ENCODE peak calls at places on chromosomes 2 and 18, in eight cellular contexts. O, N, D, Z, G, W, H and F are unnamed samples.
A peak's percentile ranks its signal among the peaks of the same experiment; 100 is the strongest.

GRCh38 chr18:29361843-29362242 is 1184.9 kb upstream of the CDH2 start:
- DNase-seq in W (no peak), O (no peak), H (no peak), G (no peak), D (no peak), N (peak; percentile 3), Z (no peak), F (peak; percentile 71)

GRCh38 chr18:77113361-77114069 is 19.1 kb downstream of the MBP start:
- DNase-seq in D (no peak), H (no peak), W (no peak), N (no peak), Z (peak; percentile 43), G (no peak), O (no peak), F (no peak)

GRCh38 chr18:75240433-75240832 is 29.8 kb downstream of the TSHZ1 start:
- DNase-seq in H (no peak), Z (no peak), N (no peak), D (no peak), G (no peak), O (no peak), W (no peak), F (no peak)

GRCh38 chr2:180516204-180516603 is 464.2 kb upstream of the UBE2E3 start:
- DNase-seq in O (no peak), N (no peak), Z (no peak), D (no peak), W (no peak), G (no peak), H (no peak), F (no peak)

GRCh38 chr2:168118733-168119518 is 128.5 kb downstream of the STK39 start:
- DNase-seq in H (no peak), N (peak; percentile 77), O (peak; percentile 85), G (peak; percentile 21), W (no peak), D (no peak), Z (no peak), F (no peak)

GRCh38 chr2:186339716-186340115 is 146.3 kb upstream of the ZC3H15 start:
- DNase-seq in D (no peak), Z (no peak), N (no peak), W (no peak), O (no peak), H (no peak), G (no peak), F (no peak)

GRCh38 chr2:55869637-55870325 is 53.8 kb downstream of the EFEMP1 start:
- DNase-seq in O (no peak), D (no peak), N (no peak), H (no peak), W (no peak), G (no peak), Z (no peak), F (no peak)

GRCh38 chr2:173571021-173571821 is 216.5 kb downstream of the CDCA7 start:
- DNase-seq in G (peak; percentile 24), Z (no peak), O (peak; percentile 77), N (peak; percentile 50), W (peak; percentile 17), D (no peak), H (no peak), F (no peak)

GRCh38 chr2:224930124-224930523 is 112.1 kb downstream of the DOCK10 start:
- DNase-seq in O (no peak), N (no peak), D (no peak), G (no peak), Z (no peak), W (no peak), H (no peak), F (no peak)

GRCh38 chr2:37892436-37893114 is 32.5 kb upstream of the RMDN2 start:
- DNase-seq in Z (no peak), H (no peak), D (no peak), N (peak; percentile 74), O (no peak), W (no peak), G (no peak), F (no peak)

GRCh38 chr2:228094377-228094921 is 87.0 kb downstream of the SPHKAP start:
- DNase-seq in N (no peak), D (no peak), Z (no peak), H (no peak), O (peak; percentile 65), W (no peak), G (no peak), F (no peak)

GRCh38 chr18:67519582-67519981 is 3.1 kb upstream of the DSEL start:
- DNase-seq in Z (no peak), D (no peak), O (peak; percentile 20), G (no peak), H (no peak), N (no peak), W (no peak), F (no peak)

GRCh38 chr2:17818235-17818634 is 2.0 kb downstream of the MSGN1 start:
- DNase-seq in O (no peak), D (no peak), H (no peak), G (no peak), W (no peak), Z (no peak), N (no peak), F (no peak)

GRCh38 chr2:85846411-85846810 is 42.4 kb downstream of the ST3GAL5 start:
- DNase-seq in D (no peak), Z (no peak), O (peak; percentile 25), N (no peak), W (no peak), G (no peak), H (no peak), F (no peak)

GRCh38 chr18:60295776-60296175 is 76.8 kb downstream of the MC4R start:
- DNase-seq in W (no peak), H (no peak), D (no peak), Z (no peak), G (no peak), O (no peak), N (no peak), F (no peak)

GRCh38 chr18:9715974-9716373 is 7.9 kb downstream of the RAB31 start:
- DNase-seq in Z (peak; percentile 7), G (no peak), W (no peak), D (no peak), O (no peak), N (no peak), H (no peak), F (no peak)

GRCh38 chr2:161321944-161322343 is 13.7 kb downstream of the PSMD14 start:
- DNase-seq in H (no peak), G (no peak), D (no peak), N (no peak), O (no peak), Z (no peak), W (no peak), F (no peak)

GRCh38 chr2:48767330-48767729 is 11.8 kb upstream of the LHCGR start:
- DNase-seq in H (no peak), N (no peak), Z (no peak), W (no peak), G (no peak), D (no peak), O (no peak), F (no peak)

GRCh38 chr2:103289101-103289725 is 527.4 kb downstream of the TMEM182 start:
- DNase-seq in H (no peak), O (peak; percentile 7), W (no peak), G (no peak), D (no peak), N (no peak), Z (no peak), F (no peak)

GRCh38 chr2:55929476-55929875 is 5.9 kb upstream of the EFEMP1 start:
- DNase-seq in Z (no peak), D (no peak), H (no peak), G (no peak), N (no peak), O (no peak), W (no peak), F (no peak)

GRCh38 chr18:31447530-31448191 is at the start of gene DSG3:
- DNase-seq in G (no peak), D (no peak), Z (no peak), O (no peak), W (peak; percentile 39), H (no peak), N (no peak), F (no peak)

GRCh38 chr2:196144513-196145126 is 26.8 kb downstream of the STK17B start:
- DNase-seq in D (no peak), Z (no peak), O (peak; percentile 54), N (no peak), G (no peak), W (no peak), H (no peak), F (no peak)
- H3K36me3 ChIP-seq in D (no peaks in the 10 kb centered on the region), Z (no peaks in the 10 kb centered on the region), O (peaks cover 18% of the 10 kb centered on the region), N (peaks cover 96% of the 10 kb centered on the region), G (peaks cover 8% of the 10 kb centered on the region), W (no peaks in the 10 kb centered on the region), H (no peaks in the 10 kb centered on the region), F (no peaks in the 10 kb centered on the region)

GRCh38 chr2:42328923-42329322 is 32.1 kb downstream of the COX7A2L start:
- DNase-seq in G (no peak), D (no peak), H (no peak), O (no peak), N (no peak), Z (no peak), W (no peak), F (no peak)

GRCh38 chr2:42327125-42327524 is 33.9 kb downstream of the COX7A2L start:
- DNase-seq in O (peak; percentile 57), H (no peak), D (no peak), W (no peak), G (no peak), N (no peak), Z (no peak), F (no peak)

GRCh38 chr2:42331569-42332284 is 29.3 kb downstream of the COX7A2L start:
- DNase-seq in G (no peak), N (no peak), O (no peak), W (no peak), D (no peak), Z (no peak), H (no peak), F (no peak)

GRCh38 chr2:42328148-42328833 is 32.7 kb downstream of the COX7A2L start:
- DNase-seq in H (no peak), D (no peak), G (peak; percentile 7), W (no peak), Z (no peak), N (peak; percentile 60), O (peak; percentile 48), F (no peak)

DNA sequence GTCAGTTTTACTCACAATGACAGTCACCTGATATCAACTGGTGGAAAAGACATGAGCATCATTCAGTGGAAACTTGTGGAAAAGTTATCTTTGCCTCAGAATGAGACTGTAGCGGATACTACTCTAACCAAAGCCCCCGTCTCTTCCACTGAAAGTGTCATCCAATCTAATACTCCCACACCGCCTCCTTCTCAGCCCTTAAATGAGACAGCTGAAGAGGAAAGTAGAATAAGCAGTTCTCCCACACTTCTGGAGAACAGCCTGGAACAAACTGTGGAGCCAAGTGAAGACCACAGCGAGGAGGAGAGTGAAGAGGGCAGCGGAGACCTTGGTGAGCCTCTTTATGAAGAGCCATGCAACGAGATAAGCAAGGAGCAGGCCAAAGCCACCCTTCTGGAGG is 31.2 kb downstream of the COX7A2L start:
- DNase-seq in Z (no peak), G (no peak), W (no peak), N (no peak), H (no peak), D (no peak), O (no peak), F (no peak)
- H3K36me3 ChIP-seq in Z (peaks cover 9% of the 10 kb centered on the region), G (peaks cover 42% of the 10 kb centered on the region), W (peaks cover 3% of the 10 kb centered on the region), N (peaks cover 69% of the 10 kb centered on the region), H (no peaks in the 10 kb centered on the region), D (no peaks in the 10 kb centered on the region), O (peaks cover 24% of the 10 kb centered on the region), F (peaks cover 13% of the 10 kb centered on the region)

GRCh38 chr2:112087346-112088020 is 32.4 kb downstream of the TMEM87B start:
- DNase-seq in G (no peak), N (peak; percentile 51), D (peak; percentile 22), O (no peak), H (no peak), W (no peak), Z (no peak), F (no peak)
- H3K36me3 ChIP-seq in G (peaks cover 9% of the 10 kb centered on the region), N (peaks cover 97% of the 10 kb centered on the region), D (no peaks in the 10 kb centered on the region), O (peaks cover 35% of the 10 kb centered on the region), H (no peaks in the 10 kb centered on the region), W (peaks cover 4% of the 10 kb centered on the region), Z (no peaks in the 10 kb centered on the region), F (peaks cover 24% of the 10 kb centered on the region)

GRCh38 chr2:8767324-8767723 is 70.1 kb downstream of the KIDINS220 start:
- DNase-seq in D (no peak), W (no peak), H (no peak), N (no peak), O (no peak), Z (no peak), G (no peak), F (no peak)
- H3K36me3 ChIP-seq in D (no peaks in the 10 kb centered on the region), W (no peaks in the 10 kb centered on the region), H (peaks cover 1% of the 10 kb centered on the region), N (peaks cover 11% of the 10 kb centered on the region), O (no peaks in the 10 kb centered on the region), Z (no peaks in the 10 kb centered on the region), G (no peaks in the 10 kb centered on the region), F (peaks cover 4% of the 10 kb centered on the region)